ENCODE peak calls at places on chromosomes 6 and 20, in six cellular contexts. P is fibroblast of mammary gland; D is stimulated activated CD4-positive, alpha-beta T cell treated with anti-CD3 and anti-CD28 coated beads, Interleukin-1b, Interleukin-23, amount 100 ng/mL, for 24 hours; Z is RPMI7951; X is lower lobe of right lung; H is effector CD4-positive, alpha-beta T cell. E is an unnamed sample.

GRCh38 chr6:19538086-19538485 is 299.1 kb upstream of the ID4 start:
- DNase-seq in D (no peak), Z (no peak), P (no peak), X (peak), H (no peak), E (no peak)

GRCh38 chr6:46378882-46379405 is 112.3 kb downstream of the RCAN2 start:
- DNase-seq in X (no peak), H (no peak), P (no peak), D (no peak), Z (peak), E (no peak)

GRCh38 chr6:53465732-53466131 is 79.2 kb downstream of the GCLC start:
- DNase-seq in H (no peak), P (peak), X (no peak), Z (peak), D (no peak), E (peak)

GRCh38 chr20:9989066-9989724 is 45.6 kb upstream of the ANKEF1 start:
- DNase-seq in H (no peak), P (peak), X (no peak), Z (peak), D (no peak), E (peak)

GRCh38 chr6:27478141-27478705 is 5.3 kb upstream of the ZNF184 start:
- DNase-seq in Z (peak), X (no peak), D (no peak), P (peak), H (no peak), E (peak)

GRCh38 chr6:30781697-30782424 is 37.5 kb upstream of the IER3 start:
- DNase-seq in P (peak), D (no peak), Z (peak), X (peak), H (no peak), E (peak)

GRCh38 chr20:1005452-1006027 is 3.4 kb upstream of the RSPO4 start:
- DNase-seq in H (no peak), Z (peak), D (no peak), X (no peak), P (peak), E (peak)

GRCh38 chr6:157614026-157614484 is 209.0 kb upstream of the SNX9 start:
- DNase-seq in X (no peak), P (peak), D (no peak), H (no peak), Z (peak), E (peak)

GRCh38 chr6:52820198-52820597 is 16.6 kb upstream of the GSTA1 start:
- DNase-seq in X (no peak), D (no peak), P (peak), H (no peak), Z (no peak), E (no peak)

GRCh38 chr20:36852187-36852586 is 23.8 kb upstream of the TLDC2 start:
- DNase-seq in D (no peak), P (no peak), H (no peak), X (no peak), Z (no peak), E (no peak)

GRCh38 chr6:139308284-139308916 is 16.6 kb upstream of the TXLNB start:
- DNase-seq in D (no peak), Z (no peak), X (no peak), P (peak), H (no peak), E (no peak)

GRCh38 chr6:110101885-110102284 is 77.6 kb downstream of the WASF1 start:
- DNase-seq in Z (no peak), X (no peak), H (no peak), P (no peak), D (no peak), E (no peak)

GRCh38 chr6:21741221-21742109 is 147.9 kb downstream of the SOX4 start:
- DNase-seq in H (no peak), Z (no peak), P (no peak), D (no peak), X (no peak), E (no peak)

GRCh38 chr6:42017021-42017643 is 33.2 kb upstream of the TAF8 start:
- DNase-seq in P (peak), X (no peak), H (no peak), Z (peak), D (no peak), E (peak)

GRCh38 chr20:53691060-53691810 is 97.6 kb upstream of the ZNF217 start:
- DNase-seq in X (no peak), Z (no peak), H (no peak), P (peak), D (no peak), E (no peak)

GRCh38 chr6:31158863-31159855 is 770 bp downstream of the TCF19 start:
- DNase-seq in Z (peak), P (peak), D (peak), H (no peak), X (no peak), E (peak)

GRCh38 chr20:5127204-5127858 is 523 bp downstream of the CDS2 start:
- DNase-seq in D (peak), H (peak), P (peak), Z (peak), X (peak), E (peak)

GRCh38 chr6:156789081-156789943 is 12.1 kb downstream of the ARID1B start:
- DNase-seq in P (no peak), D (no peak), X (no peak), H (no peak), Z (no peak), E (no peak)

GRCh38 chr6:27726620-27727023 is 185.6 kb downstream of the OR2B2 start:
- DNase-seq in D (no peak), X (no peak), Z (no peak), P (peak), H (no peak), E (no peak)

GRCh38 chr6:39189915-39190544 is 39.2 kb downstream of the KCNK5 start:
- DNase-seq in D (no peak), Z (peak), X (peak), P (no peak), H (no peak), E (no peak)

GRCh38 chr6:14573267-14573666 is 455.7 kb downstream of the CD83 start:
- DNase-seq in X (no peak), P (no peak), H (no peak), D (no peak), Z (no peak), E (no peak)

GRCh38 chr6:64815718-64816117 is 891.3 kb downstream of the EYS start:
- DNase-seq in Z (no peak), H (no peak), X (no peak), D (no peak), P (peak), E (peak)

GRCh38 chr6:25535302-25536225 is 116.5 kb upstream of the SCGN start:
- DNase-seq in X (no peak), P (no peak), H (no peak), D (no peak), Z (peak), E (no peak)

GRCh38 chr20:19815553-19815991 is 57.5 kb downstream of the RIN2 start:
- DNase-seq in P (peak), D (no peak), Z (peak), H (no peak), X (no peak), E (peak)

GRCh38 chr6:43043310-43043709 is 10.3 kb downstream of the CUL7 start:
- DNase-seq in P (no peak), X (no peak), H (no peak), Z (no peak), D (no peak), E (no peak)

GRCh38 chr6:4775591-4776492 is at the start of gene CDYL:
- DNase-seq in Z (peak), P (peak), H (peak), X (peak), D (peak), E (peak)

GRCh38 chr6:143634486-143634885 is 43.3 kb upstream of the PHACTR2 start:
- DNase-seq in X (no peak), Z (peak), D (no peak), H (no peak), P (peak), E (no peak)

GRCh38 chr6:116393430-116393829 is 22.7 kb downstream of the DSE start:
- DNase-seq in D (no peak), H (no peak), X (no peak), Z (no peak), P (peak), E (no peak)

GRCh38 chr6:135944120-135944519 is 92.6 kb downstream of the PDE7B start:
- DNase-seq in X (no peak), Z (no peak), D (no peak), P (no peak), H (no peak), E (no peak)

GRCh38 chr6:44630125-44631028 is 242.9 kb downstream of the CDC5L start:
- DNase-seq in X (peak), H (no peak), Z (peak), D (peak), P (peak), E (peak)

GRCh38 chr6:105799051-105799450 is 287.1 kb upstream of the PRDM1 start:
- DNase-seq in H (no peak), Z (no peak), D (no peak), X (no peak), P (peak), E (no peak)

GRCh38 chr6:50145125-50145524 is 95.4 kb upstream of the DEFB112 start:
- DNase-seq in X (no peak), H (no peak), Z (no peak), D (no peak), P (peak), E (peak)

GRCh38 chr6:169571123-169571962 is 130.5 kb downstream of the WDR27 start:
- DNase-seq in H (no peak), Z (peak), P (peak), X (no peak), D (no peak), E (peak)

GRCh38 chr6:113328886-113329381 is 528.2 kb upstream of the MARCKS start:
- DNase-seq in D (no peak), Z (peak), H (no peak), P (peak), X (no peak), E (peak)

GRCh38 chr6:154370545-154370944 is 13.9 kb upstream of the IPCEF1 start:
- DNase-seq in D (no peak), X (no peak), Z (peak), H (no peak), P (peak), E (peak)

GRCh38 chr6:37799263-37799644 is 20.3 kb upstream of the ZFAND3 start:
- DNase-seq in Z (no peak), X (no peak), H (no peak), P (no peak), D (no peak), E (no peak)

GRCh38 chr20:39516964-39517363 is 554.8 kb downstream of the DHX35 start:
- DNase-seq in X (no peak), P (no peak), Z (no peak), D (no peak), H (no peak), E (no peak)

GRCh38 chr20:33622705-33623390 is 39.3 kb upstream of the C20orf144 start:
- DNase-seq in X (no peak), D (no peak), H (no peak), Z (no peak), P (no peak), E (no peak)